ENCODE peak calls at places on chromosome 11, in nine cellular contexts. B is lower lobe of right lung, X is hepatocyte, C is mucosa of descending colon, A is left lung, N is Peyer's patch, E is bronchial epithelial cell, U is ovary, P is sigmoid colon. Y is an unnamed sample.

GRCh38 chr11:68840661-68841653 is 759 bp downstream of the CPT1A start:
- DNase-seq in E (no peak), U (peak; percentile 74), B (peak; percentile 77), C (peak; percentile 72), X (peak; percentile 69), N (peak; percentile 84), P (peak; percentile 79), A (peak; percentile 94), Y (peak; percentile 83)

GRCh38 chr11:130846606-130847005 is 69.7 kb downstream of the SNX19 start:
- DNase-seq in C (no peak), X (no peak), B (no peak), P (no peak), E (peak; percentile 87), A (no peak), N (no peak), U (no peak), Y (no peak)

GRCh38 chr11:98056945-98057344 is 963.8 kb upstream of the CNTN5 start:
- DNase-seq in A (no peak), C (no peak), E (no peak), P (no peak), N (no peak), B (no peak), U (no peak), X (peak; percentile 14), Y (no peak)

GRCh38 chr11:129386795-129387390 is 11.2 kb downstream of the BARX2 start:
- DNase-seq in N (peak; percentile 71), E (no peak), C (peak; percentile 71), P (no peak), X (peak; percentile 43), B (no peak), U (no peak), A (no peak), Y (no peak)

GRCh38 chr11:119371778-119372182 is 9.7 kb downstream of the USP2 start:
- DNase-seq in N (no peak), X (peak; percentile 25), U (no peak), E (peak; percentile 59), P (no peak), B (no peak), A (no peak), C (no peak), Y (peak; percentile 53)

GRCh38 chr11:12677131-12677530 is 2.9 kb downstream of the TEAD1 start:
- DNase-seq in C (no peak), A (no peak), P (no peak), E (no peak), X (no peak), B (no peak), N (no peak), U (peak; percentile 32), Y (no peak)

GRCh38 chr11:133191931-133192330 is 340.4 kb downstream of the OPCML start:
- DNase-seq in X (no peak), A (no peak), P (no peak), U (no peak), B (no peak), E (no peak), N (no peak), C (no peak), Y (no peak)

GRCh38 chr11:117010808-117011540 is 87.3 kb downstream of the SIK3 start:
- DNase-seq in C (no peak), B (no peak), N (no peak), E (peak; percentile 97), P (no peak), X (no peak), U (no peak), A (no peak), Y (no peak)

GRCh38 chr11:8328848-8329330 is 65.2 kb upstream of the LMO1 start:
- DNase-seq in A (peak; percentile 85), U (peak; percentile 71), X (peak; percentile 93), C (peak; percentile 85), E (peak; percentile 90), B (peak; percentile 80), N (peak; percentile 88), P (peak; percentile 78), Y (peak; percentile 78)

GRCh38 chr11:86781546-86781945 is 18.8 kb upstream of the PRSS23 start:
- DNase-seq in C (no peak), B (no peak), P (no peak), N (no peak), E (no peak), A (no peak), U (no peak), X (no peak), Y (no peak)

GRCh38 chr11:43920598-43921419 is 21.6 kb upstream of the C11orf96 start:
- DNase-seq in N (peak; percentile 76), C (no peak), U (peak; percentile 75), B (no peak), P (peak; percentile 91), A (no peak), X (peak; percentile 89), E (peak; percentile 100), Y (no peak)

GRCh38 chr11:9120659-9121350 is 29.4 kb upstream of the SCUBE2 start:
- DNase-seq in E (no peak), C (no peak), X (no peak), B (no peak), A (no peak), N (no peak), P (no peak), U (no peak), Y (no peak)

GRCh38 chr11:128521697-128522062 is 65.7 kb downstream of the ETS1 start:
- DNase-seq in C (no peak), B (peak; percentile 51), E (no peak), A (peak; percentile 80), X (no peak), U (peak; percentile 68), N (no peak), P (no peak), Y (peak; percentile 38)

GRCh38 chr11:10476927-10477689 is 22.0 kb downstream of the AMPD3 start:
- DNase-seq in N (peak; percentile 55), E (no peak), C (no peak), U (no peak), X (no peak), B (peak; percentile 60), A (no peak), P (no peak), Y (no peak)

GRCh38 chr11:64233913-64234839 is at the start of gene VEGFB:
- DNase-seq in P (peak; percentile 91), C (peak; percentile 73), X (peak; percentile 86), B (peak; percentile 79), A (peak; percentile 93), N (peak; percentile 90), U (peak; percentile 81), E (no peak), Y (peak; percentile 81)

GRCh38 chr11:72072348-72072747 is 8.0 kb downstream of the NUMA1 start:
- DNase-seq in E (peak; percentile 74), N (no peak), B (no peak), U (no peak), C (no peak), P (no peak), X (peak; percentile 48), A (no peak), Y (no peak)

GRCh38 chr11:111982019-111982464 is 43.2 kb upstream of the DLAT start:
- DNase-seq in A (no peak), N (peak; percentile 89), B (peak; percentile 75), E (peak; percentile 65), C (peak; percentile 94), U (no peak), P (no peak), X (peak; percentile 89), Y (peak; percentile 73)

GRCh38 chr11:128865490-128865889 is 1.6 kb downstream of the KCNJ1 start:
- DNase-seq in P (no peak), E (peak; percentile 68), U (no peak), B (no peak), N (peak; percentile 9), X (no peak), C (no peak), A (no peak), Y (no peak)

GRCh38 chr11:87356428-87356827 is 318.7 kb downstream of the TMEM135 start:
- DNase-seq in C (peak; percentile 38), B (no peak), P (no peak), N (no peak), A (no peak), X (no peak), E (no peak), U (no peak), Y (no peak)

GRCh38 chr11:898160-898517 is 12.5 kb downstream of the CHID1 start:
- DNase-seq in X (peak; percentile 48), P (no peak), C (no peak), A (no peak), B (no peak), N (no peak), E (no peak), U (no peak), Y (no peak)
- TF ChIP-seq CTCF in X (peak; percentile 28), P (no peak), C (no peak), A (no peak), B (no peak), N (no peak), E (peak; percentile 11), U (no peak), Y (no peak)

DNA sequence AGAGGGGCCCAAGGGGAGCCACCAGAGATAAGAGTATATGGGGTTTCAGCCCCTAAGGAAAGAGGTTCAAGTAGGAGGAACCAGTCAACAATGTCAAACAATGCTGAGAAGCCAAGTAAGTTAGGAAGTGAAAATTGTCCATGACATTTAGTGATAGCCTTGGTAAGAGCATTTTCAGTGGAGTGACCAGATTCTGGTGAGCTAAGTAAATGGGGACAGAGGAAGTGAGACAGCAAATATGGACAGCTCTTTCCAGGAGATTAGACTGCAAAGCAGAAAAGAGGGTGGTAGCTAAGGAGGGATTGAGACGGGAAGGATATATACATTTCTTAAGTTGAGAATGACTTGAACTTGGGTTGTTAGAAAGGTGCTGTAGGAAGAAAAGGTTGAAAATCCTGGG is 22.9 kb downstream of the POLD3 start:
- DNase-seq in X (no peak), A (no peak), P (no peak), B (no peak), U (no peak), C (no peak), E (no peak), N (no peak), Y (no peak)
- H3K36me3 ChIP-seq in X (no peaks in the 10 kb centered on the region), A (no peaks in the 10 kb centered on the region), P (peaks cover 26% of the 10 kb centered on the region), B (peaks cover 50% of the 10 kb centered on the region), U (no peaks in the 10 kb centered on the region), C (no peaks in the 10 kb centered on the region), E (peaks cover 3% of the 10 kb centered on the region), N (peaks cover 51% of the 10 kb centered on the region), Y (peaks cover 13% of the 10 kb centered on the region)

DNA sequence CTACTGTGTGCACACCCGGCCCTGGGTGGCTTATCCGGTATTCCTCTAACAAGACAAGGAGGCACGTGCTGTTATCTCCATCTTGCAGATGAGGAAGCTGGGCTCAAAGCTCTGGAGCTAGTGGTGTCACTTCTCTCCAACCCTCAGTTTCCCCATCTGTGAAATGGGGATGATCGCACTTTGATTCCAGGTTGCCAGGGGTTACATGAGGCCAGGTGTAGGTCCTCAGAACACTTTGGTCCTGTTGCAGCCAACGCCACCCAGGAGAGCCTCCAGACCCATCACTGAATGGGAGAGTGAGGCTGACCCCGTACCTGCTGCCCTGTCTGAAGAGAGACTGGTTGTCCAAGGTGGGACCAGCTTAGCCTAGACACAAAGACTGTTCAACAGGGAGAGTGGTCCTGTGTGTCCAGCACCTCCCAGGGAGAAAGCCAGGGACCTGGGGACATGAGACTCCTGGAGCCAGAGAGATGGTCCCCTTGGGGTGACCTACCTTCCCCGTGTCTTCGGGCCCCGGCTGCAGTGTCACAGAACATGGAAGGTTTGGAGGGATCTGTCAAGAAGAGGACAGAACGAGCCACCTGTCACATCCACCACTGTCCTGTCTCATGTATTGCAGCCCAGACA is 41.0 kb downstream of the TPBGL start:
- DNase-seq in A (no peak), P (peak; percentile 63), U (no peak), X (no peak), E (no peak), C (no peak), B (no peak), N (no peak), Y (peak; percentile 18)
- H3K4me3 ChIP-seq in A (no peak overlapping the region), P (no peak overlapping the region), U (no peak overlapping the region), X (no peak overlapping the region), E (no peak overlapping the region), C (no peak overlapping the region), B (no peak overlapping the region), N (no peak overlapping the region), Y (no peak overlapping the region)

GRCh38 chr11:125062931-125063428 is at the start of gene SLC37A2:
- DNase-seq in P (peak; percentile 83), X (peak; percentile 82), N (peak; percentile 86), E (peak; percentile 64), C (peak; percentile 57), A (peak; percentile 93), U (peak; percentile 65), B (peak; percentile 84), Y (peak; percentile 80)
- TF ChIP-seq CTCF in P (no peak), X (peak; percentile 19), N (no peak), E (peak; percentile 26), C (no peak), A (no peak), U (no peak), B (peak; percentile 48), Y (peak; percentile 36)

Y was measured in right lobe of liver.